ENCODE peak calls at places on chromosomes 12 and 14, in seven cellular contexts. One of them, this sample, is unnamed.

GRCh38 chr14:67413806-67414769 is 2.1 kb upstream of the PLEK2 start:
- DNase-seq in HCEC 1CT: peak
- DNase-seq in mucosa of gallbladder: no peak
- DNase-seq in activated CD4-positive, alpha-beta T cell treated with anti-CD3 and anti-CD28 coated beads, Interleukin-2, amount 10 ng/mL, durations not matched to agents 7 days and 5 days: no peak
- DNase-seq in transverse colon: no peak
- DNase-seq in HS-5: peak
- DNase-seq in CD4-positive, alpha-beta T cell: no peak
- DNase-seq in this sample: no peak

GRCh38 chr14:34498684-34499412 is 36.8 kb upstream of the SPTSSA start:
- DNase-seq in mucosa of gallbladder: peak
- DNase-seq in activated CD4-positive, alpha-beta T cell treated with anti-CD3 and anti-CD28 coated beads, Interleukin-2, amount 10 ng/mL, durations not matched to agents 7 days and 5 days: peak
- DNase-seq in transverse colon: peak
- DNase-seq in CD4-positive, alpha-beta T cell: no peak
- DNase-seq in HCEC 1CT: peak
- DNase-seq in HS-5: no peak
- DNase-seq in this sample: no peak

GRCh38 chr14:99774526-99775307 is 18.5 kb upstream of the EML1 start:
- DNase-seq in transverse colon: peak
- DNase-seq in activated CD4-positive, alpha-beta T cell treated with anti-CD3 and anti-CD28 coated beads, Interleukin-2, amount 10 ng/mL, durations not matched to agents 7 days and 5 days: no peak
- DNase-seq in mucosa of gallbladder: peak
- DNase-seq in HCEC 1CT: no peak
- DNase-seq in CD4-positive, alpha-beta T cell: no peak
- DNase-seq in HS-5: no peak
- DNase-seq in this sample: no peak

GRCh38 chr14:86388216-86388615 is 858.3 kb downstream of the FLRT2 start:
- DNase-seq in activated CD4-positive, alpha-beta T cell treated with anti-CD3 and anti-CD28 coated beads, Interleukin-2, amount 10 ng/mL, durations not matched to agents 7 days and 5 days: no peak
- DNase-seq in mucosa of gallbladder: no peak
- DNase-seq in HCEC 1CT: no peak
- DNase-seq in CD4-positive, alpha-beta T cell: no peak
- DNase-seq in HS-5: no peak
- DNase-seq in transverse colon: no peak
- DNase-seq in this sample: no peak

GRCh38 chr12:96989916-96990315 is 82.9 kb downstream of the NEDD1 start:
- DNase-seq in activated CD4-positive, alpha-beta T cell treated with anti-CD3 and anti-CD28 coated beads, Interleukin-2, amount 10 ng/mL, durations not matched to agents 7 days and 5 days: peak
- DNase-seq in mucosa of gallbladder: no peak
- DNase-seq in transverse colon: no peak
- DNase-seq in HCEC 1CT: no peak
- DNase-seq in CD4-positive, alpha-beta T cell: no peak
- DNase-seq in HS-5: no peak
- DNase-seq in this sample: no peak

GRCh38 chr14:100868621-100869370 is 34.7 kb downstream of the RTL1 start:
- DNase-seq in transverse colon: no peak
- DNase-seq in HS-5: no peak
- DNase-seq in mucosa of gallbladder: no peak
- DNase-seq in CD4-positive, alpha-beta T cell: no peak
- DNase-seq in HCEC 1CT: no peak
- DNase-seq in activated CD4-positive, alpha-beta T cell treated with anti-CD3 and anti-CD28 coated beads, Interleukin-2, amount 10 ng/mL, durations not matched to agents 7 days and 5 days: no peak
- DNase-seq in this sample: no peak

GRCh38 chr12:40015360-40015759 is 90.5 kb downstream of the SLC2A13 start:
- DNase-seq in HCEC 1CT: peak
- DNase-seq in mucosa of gallbladder: no peak
- DNase-seq in CD4-positive, alpha-beta T cell: no peak
- DNase-seq in HS-5: no peak
- DNase-seq in activated CD4-positive, alpha-beta T cell treated with anti-CD3 and anti-CD28 coated beads, Interleukin-2, amount 10 ng/mL, durations not matched to agents 7 days and 5 days: no peak
- DNase-seq in transverse colon: peak
- DNase-seq in this sample: no peak

GRCh38 chr12:51620448-51620847 is 29.4 kb downstream of the SCN8A start:
- DNase-seq in activated CD4-positive, alpha-beta T cell treated with anti-CD3 and anti-CD28 coated beads, Interleukin-2, amount 10 ng/mL, durations not matched to agents 7 days and 5 days: no peak
- DNase-seq in transverse colon: no peak
- DNase-seq in CD4-positive, alpha-beta T cell: no peak
- DNase-seq in HS-5: no peak
- DNase-seq in HCEC 1CT: no peak
- DNase-seq in mucosa of gallbladder: no peak
- DNase-seq in this sample: no peak

GRCh38 chr14:104999361-104999760 is 13.8 kb downstream of the CLBA1 start:
- DNase-seq in activated CD4-positive, alpha-beta T cell treated with anti-CD3 and anti-CD28 coated beads, Interleukin-2, amount 10 ng/mL, durations not matched to agents 7 days and 5 days: no peak
- DNase-seq in HCEC 1CT: no peak
- DNase-seq in CD4-positive, alpha-beta T cell: no peak
- DNase-seq in HS-5: no peak
- DNase-seq in mucosa of gallbladder: no peak
- DNase-seq in transverse colon: no peak
- DNase-seq in this sample: no peak

GRCh38 chr12:91064640-91065039 is 6.8 kb upstream of the KERA start:
- DNase-seq in HCEC 1CT: no peak
- DNase-seq in HS-5: no peak
- DNase-seq in activated CD4-positive, alpha-beta T cell treated with anti-CD3 and anti-CD28 coated beads, Interleukin-2, amount 10 ng/mL, durations not matched to agents 7 days and 5 days: no peak
- DNase-seq in mucosa of gallbladder: no peak
- DNase-seq in CD4-positive, alpha-beta T cell: no peak
- DNase-seq in transverse colon: no peak
- DNase-seq in this sample: no peak

GRCh38 chr12:53543539-53543938 is 36.3 kb upstream of the NPFF start:
- DNase-seq in CD4-positive, alpha-beta T cell: peak
- DNase-seq in HCEC 1CT: peak
- DNase-seq in mucosa of gallbladder: peak
- DNase-seq in activated CD4-positive, alpha-beta T cell treated with anti-CD3 and anti-CD28 coated beads, Interleukin-2, amount 10 ng/mL, durations not matched to agents 7 days and 5 days: peak
- DNase-seq in HS-5: no peak
- DNase-seq in transverse colon: peak
- DNase-seq in this sample: no peak

GRCh38 chr14:80005561-80005960 is 205.7 kb downstream of the DIO2 start:
- DNase-seq in activated CD4-positive, alpha-beta T cell treated with anti-CD3 and anti-CD28 coated beads, Interleukin-2, amount 10 ng/mL, durations not matched to agents 7 days and 5 days: no peak
- DNase-seq in CD4-positive, alpha-beta T cell: no peak
- DNase-seq in transverse colon: no peak
- DNase-seq in mucosa of gallbladder: no peak
- DNase-seq in HS-5: no peak
- DNase-seq in HCEC 1CT: no peak
- DNase-seq in this sample: no peak

GRCh38 chr14:77076118-77076631 is 21.9 kb upstream of the CIPC start:
- DNase-seq in activated CD4-positive, alpha-beta T cell treated with anti-CD3 and anti-CD28 coated beads, Interleukin-2, amount 10 ng/mL, durations not matched to agents 7 days and 5 days: no peak
- DNase-seq in CD4-positive, alpha-beta T cell: no peak
- DNase-seq in transverse colon: peak
- DNase-seq in HS-5: no peak
- DNase-seq in HCEC 1CT: peak
- DNase-seq in mucosa of gallbladder: no peak
- DNase-seq in this sample: no peak

GRCh38 chr12:92138626-92139025 is 7.0 kb downstream of the BTG1 start:
- DNase-seq in transverse colon: no peak
- DNase-seq in CD4-positive, alpha-beta T cell: no peak
- DNase-seq in mucosa of gallbladder: no peak
- DNase-seq in HS-5: no peak
- DNase-seq in HCEC 1CT: no peak
- DNase-seq in activated CD4-positive, alpha-beta T cell treated with anti-CD3 and anti-CD28 coated beads, Interleukin-2, amount 10 ng/mL, durations not matched to agents 7 days and 5 days: no peak
- DNase-seq in this sample: no peak

GRCh38 chr12:93925585-93925984 is 222.8 kb upstream of the PLXNC1 start:
- DNase-seq in HCEC 1CT: no peak
- DNase-seq in HS-5: no peak
- DNase-seq in transverse colon: no peak
- DNase-seq in CD4-positive, alpha-beta T cell: no peak
- DNase-seq in activated CD4-positive, alpha-beta T cell treated with anti-CD3 and anti-CD28 coated beads, Interleukin-2, amount 10 ng/mL, durations not matched to agents 7 days and 5 days: no peak
- DNase-seq in mucosa of gallbladder: no peak
- DNase-seq in this sample: no peak

GRCh38 chr14:91116913-91117588 is 3.2 kb downstream of the DGLUCY start:
- DNase-seq in transverse colon: no peak
- DNase-seq in CD4-positive, alpha-beta T cell: no peak
- DNase-seq in HS-5: no peak
- DNase-seq in mucosa of gallbladder: no peak
- DNase-seq in activated CD4-positive, alpha-beta T cell treated with anti-CD3 and anti-CD28 coated beads, Interleukin-2, amount 10 ng/mL, durations not matched to agents 7 days and 5 days: no peak
- DNase-seq in HCEC 1CT: no peak
- DNase-seq in this sample: no peak

GRCh38 chr14:104117341-104118005 is 20.9 kb upstream of the KIF26A start:
- DNase-seq in mucosa of gallbladder: no peak
- DNase-seq in activated CD4-positive, alpha-beta T cell treated with anti-CD3 and anti-CD28 coated beads, Interleukin-2, amount 10 ng/mL, durations not matched to agents 7 days and 5 days: no peak
- DNase-seq in HCEC 1CT: no peak
- DNase-seq in transverse colon: no peak
- DNase-seq in CD4-positive, alpha-beta T cell: no peak
- DNase-seq in HS-5: no peak
- DNase-seq in this sample: no peak

GRCh38 chr14:85038526-85038925 is 491.4 kb upstream of the FLRT2 start:
- DNase-seq in HCEC 1CT: no peak
- DNase-seq in HS-5: no peak
- DNase-seq in activated CD4-positive, alpha-beta T cell treated with anti-CD3 and anti-CD28 coated beads, Interleukin-2, amount 10 ng/mL, durations not matched to agents 7 days and 5 days: no peak
- DNase-seq in transverse colon: no peak
- DNase-seq in CD4-positive, alpha-beta T cell: no peak
- DNase-seq in mucosa of gallbladder: no peak
- DNase-seq in this sample: no peak

GRCh38 chr14:39988939-39989338 is 556.7 kb upstream of the FBXO33 start:
- DNase-seq in transverse colon: no peak
- DNase-seq in CD4-positive, alpha-beta T cell: no peak
- DNase-seq in mucosa of gallbladder: no peak
- DNase-seq in HCEC 1CT: no peak
- DNase-seq in activated CD4-positive, alpha-beta T cell treated with anti-CD3 and anti-CD28 coated beads, Interleukin-2, amount 10 ng/mL, durations not matched to agents 7 days and 5 days: no peak
- DNase-seq in HS-5: no peak
- DNase-seq in this sample: no peak

GRCh38 chr12:15754233-15754632 is 35.0 kb downstream of the EPS8 start:
- DNase-seq in activated CD4-positive, alpha-beta T cell treated with anti-CD3 and anti-CD28 coated beads, Interleukin-2, amount 10 ng/mL, durations not matched to agents 7 days and 5 days: no peak
- DNase-seq in HCEC 1CT: peak
- DNase-seq in transverse colon: no peak
- DNase-seq in HS-5: no peak
- DNase-seq in mucosa of gallbladder: no peak
- DNase-seq in CD4-positive, alpha-beta T cell: no peak
- DNase-seq in this sample: no peak

GRCh38 chr14:60656755-60657608 is 7.7 kb upstream of the SIX1 start:
- DNase-seq in HS-5: peak
- DNase-seq in activated CD4-positive, alpha-beta T cell treated with anti-CD3 and anti-CD28 coated beads, Interleukin-2, amount 10 ng/mL, durations not matched to agents 7 days and 5 days: no peak
- DNase-seq in mucosa of gallbladder: no peak
- DNase-seq in transverse colon: peak
- DNase-seq in HCEC 1CT: peak
- DNase-seq in CD4-positive, alpha-beta T cell: no peak
- DNase-seq in this sample: no peak

GRCh38 chr12:42625611-42626010 is 36.1 kb upstream of the PRICKLE1 start:
- DNase-seq in mucosa of gallbladder: no peak
- DNase-seq in HS-5: no peak
- DNase-seq in transverse colon: no peak
- DNase-seq in HCEC 1CT: no peak
- DNase-seq in activated CD4-positive, alpha-beta T cell treated with anti-CD3 and anti-CD28 coated beads, Interleukin-2, amount 10 ng/mL, durations not matched to agents 7 days and 5 days: no peak
- DNase-seq in CD4-positive, alpha-beta T cell: no peak
- DNase-seq in this sample: no peak

GRCh38 chr12:59115526-59115925 is 195.2 kb upstream of the LRIG3 start:
- DNase-seq in mucosa of gallbladder: no peak
- DNase-seq in CD4-positive, alpha-beta T cell: no peak
- DNase-seq in activated CD4-positive, alpha-beta T cell treated with anti-CD3 and anti-CD28 coated beads, Interleukin-2, amount 10 ng/mL, durations not matched to agents 7 days and 5 days: no peak
- DNase-seq in HS-5: no peak
- DNase-seq in transverse colon: no peak
- DNase-seq in HCEC 1CT: no peak
- DNase-seq in this sample: no peak

GRCh38 chr14:101472518-101472849 is 88.8 kb upstream of the DIO3 start:
- DNase-seq in HCEC 1CT: no peak
- DNase-seq in HS-5: no peak
- DNase-seq in transverse colon: no peak
- DNase-seq in CD4-positive, alpha-beta T cell: no peak
- DNase-seq in activated CD4-positive, alpha-beta T cell treated with anti-CD3 and anti-CD28 coated beads, Interleukin-2, amount 10 ng/mL, durations not matched to agents 7 days and 5 days: no peak
- DNase-seq in mucosa of gallbladder: no peak
- DNase-seq in this sample: no peak

GRCh38 chr12:66693901-66694513 is 15.1 kb upstream of the GRIP1 start:
- DNase-seq in mucosa of gallbladder: peak
- DNase-seq in CD4-positive, alpha-beta T cell: no peak
- DNase-seq in HS-5: peak
- DNase-seq in activated CD4-positive, alpha-beta T cell treated with anti-CD3 and anti-CD28 coated beads, Interleukin-2, amount 10 ng/mL, durations not matched to agents 7 days and 5 days: peak
- DNase-seq in HCEC 1CT: peak
- DNase-seq in transverse colon: no peak
- DNase-seq in this sample: no peak

This sample was measured in epithelial cell of proximal tubule.